ENCODE peak calls at places on chromosome X, in five cellular contexts. V is ureter, U is RCC 7860, A is endothelial cell, D is head of caudate nucleus. L is an unnamed sample.

GRCh38 chrX:110563276-110563675 is 204.6 kb downstream of the RTL9 start:
- DNase-seq in V (no peak), U (peak), A (no peak), D (no peak), L (no peak)

GRCh38 chrX:75229774-75230173 is 44.1 kb upstream of the UPRT start:
- DNase-seq in V (no peak), U (no peak), A (no peak), D (no peak), L (no peak)

GRCh38 chrX:54043696-54044125 is 562 bp downstream of the PHF8 start:
- DNase-seq in V (peak), U (peak), A (peak), D (peak), L (peak)

GRCh38 chrX:65513610-65514009 is 21.0 kb downstream of the LAS1L start:
- DNase-seq in V (no peak), U (no peak), A (no peak), D (no peak), L (no peak)

GRCh38 chrX:109578916-109579315 is 42.3 kb downstream of the NXT2 start:
- DNase-seq in V (no peak), U (no peak), A (no peak), D (no peak), L (no peak)

GRCh38 chrX:96909291-96909690 is 25.6 kb downstream of the RPA4 start:
- DNase-seq in V (no peak), U (no peak), A (no peak), D (no peak), L (no peak)

GRCh38 chrX:72247206-72247944 is 8.5 kb upstream of the ERCC6L start:
- DNase-seq in V (no peak), U (no peak), A (no peak), D (no peak), L (no peak)

GRCh38 chrX:49171752-49172279 is at the start of gene PLP2:
- DNase-seq in V (no peak), U (peak), A (no peak), D (no peak), L (peak)

GRCh38 chrX:121307441-121307840 is 260.0 kb downstream of the GLUD2 start:
- DNase-seq in V (no peak), U (no peak), A (no peak), D (no peak), L (no peak)

GRCh38 chrX:19625612-19626011 is 110.3 kb upstream of the MAP3K15 start:
- DNase-seq in V (no peak), U (peak), A (no peak), D (no peak), L (no peak)

GRCh38 chrX:44828008-44828605 is 15.7 kb upstream of the DUSP21 start:
- DNase-seq in V (no peak), U (peak), A (no peak), D (no peak), L (no peak)

GRCh38 chrX:151004085-151004484 is 20.9 kb downstream of the HMGB3 start:
- DNase-seq in V (no peak), U (no peak), A (no peak), D (no peak), L (no peak)

GRCh38 chrX:18348047-18348446 is 6.4 kb downstream of the SCML2 start:
- DNase-seq in V (no peak), U (no peak), A (no peak), D (no peak), L (no peak)

GRCh38 chrX:153395613-153396319 is 5.4 kb downstream of the PNMA6E start:
- DNase-seq in V (no peak), U (no peak), A (no peak), D (no peak), L (no peak)

GRCh38 chrX:37603938-37604409 is 32.5 kb downstream of the LANCL3 start:
- DNase-seq in V (no peak), U (no peak), A (no peak), D (no peak), L (no peak)

GRCh38 chrX:12946838-12947544 is 27.9 kb upstream of the TMSB4X start:
- DNase-seq in V (peak), U (peak), A (peak), D (peak), L (peak)

GRCh38 chrX:37677765-37678164 is 7.8 kb upstream of the XK start:
- DNase-seq in V (no peak), U (no peak), A (no peak), D (no peak), L (no peak)

GRCh38 chrX:22999696-23000223 is at the start of gene DDX53:
- DNase-seq in V (no peak), U (no peak), A (no peak), D (no peak), L (no peak)

GRCh38 chrX:111519215-111519614 is 7.8 kb downstream of the SERTM2 start:
- DNase-seq in V (no peak), U (peak), A (no peak), D (no peak), L (peak)

GRCh38 chrX:115284877-115285276 is 4.6 kb upstream of the LUZP4 start:
- DNase-seq in V (no peak), U (no peak), A (no peak), D (no peak), L (no peak)

GRCh38 chrX:72045552-72046277 is 86.0 kb downstream of the RTL5 start:
- DNase-seq in V (peak), U (no peak), A (no peak), D (no peak), L (no peak)

GRCh38 chrX:132423323-132423722 is 65.5 kb downstream of the MBNL3 start:
- DNase-seq in V (no peak), U (no peak), A (no peak), D (no peak), L (no peak)

GRCh38 chrX:75603833-75604232 is 81.0 kb upstream of the ZDHHC15 start:
- DNase-seq in V (no peak), U (peak), A (no peak), D (no peak), L (no peak)

GRCh38 chrX:155313766-155314165 is 20.6 kb downstream of the CLIC2 start:
- DNase-seq in V (no peak), U (peak), A (no peak), D (no peak), L (no peak)

GRCh38 chrX:123803331-123803983 is 56.4 kb upstream of the XIAP start:
- DNase-seq in V (no peak), U (peak), A (peak), D (no peak), L (no peak)

GRCh38 chrX:24145340-24146186 is 4.0 kb upstream of the ZFX start:
- DNase-seq in V (no peak), U (peak), A (no peak), D (no peak), L (no peak)

GRCh38 chrX:102341867-102342266 is 94.9 kb downstream of the NXF2 start:
- DNase-seq in V (no peak), U (no peak), A (no peak), D (no peak), L (no peak)

GRCh38 chrX:17475820-17476219 is 100.8 kb downstream of the NHS start:
- DNase-seq in V (no peak), U (no peak), A (no peak), D (no peak), L (no peak)

GRCh38 chrX:42123369-42123768 is 200.0 kb upstream of the CASK start:
- DNase-seq in V (no peak), U (no peak), A (no peak), D (no peak), L (no peak)

GRCh38 chrX:69387559-69388487 is 116.3 kb upstream of the NALF2 start:
- DNase-seq in V (no peak), U (no peak), A (peak), D (peak), L (peak)

GRCh38 chrX:124606724-124607123 is 260.4 kb downstream of the SH2D1A start:
- DNase-seq in V (no peak), U (no peak), A (no peak), D (no peak), L (no peak)

GRCh38 chrX:18885317-18886004 is 98.5 kb downstream of the PHKA2 start:
- DNase-seq in V (no peak), U (no peak), A (no peak), D (no peak), L (no peak)

GRCh38 chrX:643911-644303 is 13.3 kb downstream of the SHOX start:
- DNase-seq in V (peak), U (no peak), A (no peak), D (no peak), L (no peak)

GRCh38 chrX:154436597-154437397 is at the start of gene GDI1:
- DNase-seq in V (no peak), U (no peak), A (peak), D (peak), L (peak)

GRCh38 chrX:70262952-70263567 is 3.1 kb upstream of the P2RY4 start:
- DNase-seq in V (peak), U (no peak), A (peak), D (no peak), L (peak)

GRCh38 chrX:25534096-25534495 is 518.3 kb upstream of the ARX start:
- DNase-seq in V (no peak), U (no peak), A (no peak), D (no peak), L (no peak)